ENCODE peak calls at places on chromosome 10, in six cellular contexts. One of them, this sample, is unnamed.

GRCh38 chr10:49569031-49569765 is 30.3 kb upstream of the ERCC6 start:
- DNase-seq in WTC11: no peak
- DNase-seq in EL: peak
- DNase-seq in NCI-H1105: no peak
- DNase-seq in NCI-H2081 treated with DMSO at 0.1 percent for 48 hours: no peak
- DNase-seq in retina: no peak
- DNase-seq in this sample: no peak

GRCh38 chr10:3427316-3427715 is 254.7 kb upstream of the PITRM1 start:
- DNase-seq in WTC11: no peak
- DNase-seq in EL: peak
- DNase-seq in NCI-H1105: no peak
- DNase-seq in NCI-H2081 treated with DMSO at 0.1 percent for 48 hours: no peak
- DNase-seq in retina: no peak
- DNase-seq in this sample: no peak

GRCh38 chr10:29688230-29688634 is 53.5 kb upstream of the SVIL start:
- DNase-seq in WTC11: peak
- DNase-seq in EL: no peak
- DNase-seq in NCI-H1105: no peak
- DNase-seq in NCI-H2081 treated with DMSO at 0.1 percent for 48 hours: peak
- DNase-seq in retina: peak
- DNase-seq in this sample: no peak

GRCh38 chr10:22366771-22367170 is 21.5 kb downstream of the SPAG6 start:
- DNase-seq in WTC11: no peak
- DNase-seq in EL: no peak
- DNase-seq in NCI-H1105: no peak
- DNase-seq in NCI-H2081 treated with DMSO at 0.1 percent for 48 hours: no peak
- DNase-seq in retina: no peak
- DNase-seq in this sample: no peak

GRCh38 chr10:1669433-1669832 is 67.9 kb downstream of the ADARB2 start:
- DNase-seq in WTC11: no peak
- DNase-seq in EL: no peak
- DNase-seq in NCI-H1105: no peak
- DNase-seq in NCI-H2081 treated with DMSO at 0.1 percent for 48 hours: no peak
- DNase-seq in retina: no peak
- DNase-seq in this sample: no peak

GRCh38 chr10:10032991-10033390 is 984.7 kb upstream of the CELF2 start:
- DNase-seq in WTC11: no peak
- DNase-seq in EL: no peak
- DNase-seq in NCI-H1105: no peak
- DNase-seq in NCI-H2081 treated with DMSO at 0.1 percent for 48 hours: no peak
- DNase-seq in retina: no peak
- DNase-seq in this sample: no peak

GRCh38 chr10:29151011-29151410 is 137.9 kb upstream of the LYZL1 start:
- DNase-seq in WTC11: no peak
- DNase-seq in EL: no peak
- DNase-seq in NCI-H1105: no peak
- DNase-seq in NCI-H2081 treated with DMSO at 0.1 percent for 48 hours: no peak
- DNase-seq in retina: no peak
- DNase-seq in this sample: no peak

GRCh38 chr10:69359089-69360025 is 57.4 kb downstream of the TACR2 start:
- DNase-seq in WTC11: no peak
- DNase-seq in EL: no peak
- DNase-seq in NCI-H1105: no peak
- DNase-seq in NCI-H2081 treated with DMSO at 0.1 percent for 48 hours: no peak
- DNase-seq in retina: no peak
- DNase-seq in this sample: no peak

GRCh38 chr10:125027889-125028288 is 86.0 kb downstream of the ZRANB1 start:
- DNase-seq in WTC11: no peak
- DNase-seq in EL: no peak
- DNase-seq in NCI-H1105: no peak
- DNase-seq in NCI-H2081 treated with DMSO at 0.1 percent for 48 hours: no peak
- DNase-seq in retina: peak
- DNase-seq in this sample: no peak

GRCh38 chr10:32315426-32315825 is 31.5 kb downstream of the EPC1 start:
- DNase-seq in WTC11: no peak
- DNase-seq in EL: peak
- DNase-seq in NCI-H1105: no peak
- DNase-seq in NCI-H2081 treated with DMSO at 0.1 percent for 48 hours: no peak
- DNase-seq in retina: no peak
- DNase-seq in this sample: no peak

GRCh38 chr10:7035111-7035761 is 375.6 kb downstream of the SFMBT2 start:
- DNase-seq in WTC11: no peak
- DNase-seq in EL: no peak
- DNase-seq in NCI-H1105: no peak
- DNase-seq in NCI-H2081 treated with DMSO at 0.1 percent for 48 hours: no peak
- DNase-seq in retina: no peak
- DNase-seq in this sample: no peak

GRCh38 chr10:114491933-114492332 is 87.6 kb upstream of the AFAP1L2 start:
- DNase-seq in WTC11: no peak
- DNase-seq in EL: peak
- DNase-seq in NCI-H1105: no peak
- DNase-seq in NCI-H2081 treated with DMSO at 0.1 percent for 48 hours: no peak
- DNase-seq in retina: no peak
- DNase-seq in this sample: no peak

GRCh38 chr10:80126876-80127275 is 5.7 kb upstream of the PLAC9 start:
- DNase-seq in WTC11: peak
- DNase-seq in EL: no peak
- DNase-seq in NCI-H1105: no peak
- DNase-seq in NCI-H2081 treated with DMSO at 0.1 percent for 48 hours: no peak
- DNase-seq in retina: no peak
- DNase-seq in this sample: no peak

GRCh38 chr10:69438531-69439349 is 12.5 kb upstream of the TSPAN15 start:
- DNase-seq in WTC11: no peak
- DNase-seq in EL: peak
- DNase-seq in NCI-H1105: no peak
- DNase-seq in NCI-H2081 treated with DMSO at 0.1 percent for 48 hours: no peak
- DNase-seq in retina: no peak
- DNase-seq in this sample: no peak

GRCh38 chr10:30553018-30553624 is 76.4 kb downstream of the LYZL2 start:
- DNase-seq in WTC11: peak
- DNase-seq in EL: no peak
- DNase-seq in NCI-H1105: no peak
- DNase-seq in NCI-H2081 treated with DMSO at 0.1 percent for 48 hours: no peak
- DNase-seq in retina: peak
- DNase-seq in this sample: no peak

GRCh38 chr10:26773633-26774032 is 76.1 kb downstream of the PDSS1 start:
- DNase-seq in WTC11: no peak
- DNase-seq in EL: no peak
- DNase-seq in NCI-H1105: no peak
- DNase-seq in NCI-H2081 treated with DMSO at 0.1 percent for 48 hours: no peak
- DNase-seq in retina: no peak
- DNase-seq in this sample: no peak

GRCh38 chr10:67976292-67977245 is 92.1 kb downstream of the SIRT1 start:
- DNase-seq in WTC11: peak
- DNase-seq in EL: no peak
- DNase-seq in NCI-H1105: no peak
- DNase-seq in NCI-H2081 treated with DMSO at 0.1 percent for 48 hours: no peak
- DNase-seq in retina: no peak
- DNase-seq in this sample: no peak

GRCh38 chr10:129023057-129023456 is 444.0 kb upstream of the MGMT start:
- DNase-seq in WTC11: no peak
- DNase-seq in EL: no peak
- DNase-seq in NCI-H1105: no peak
- DNase-seq in NCI-H2081 treated with DMSO at 0.1 percent for 48 hours: no peak
- DNase-seq in retina: no peak
- DNase-seq in this sample: no peak

This sample was measured in SK-N-MC.